ENCODE peak calls at places on chromosomes 7 and 10, in nine cellular contexts. G, F, Z, C, E, D, T, Q and I are unnamed samples. For H3K27me3 and H3K4me1, the result is how much of the 10 kb centered on the place peaks cover.

GRCh38 chr10:13221572-13221971 is 12.6 kb downstream of the UCMA start:
- DNase-seq in D (no peak), Z (no peak), Q (no peak), F (peak), T (no peak), G (no peak), C (no peak), E (no peak), I (no peak)

GRCh38 chr7:106811472-106811871 is 53.6 kb upstream of the PIK3CG start:
- DNase-seq in D (no peak), E (no peak), Q (no peak), T (no peak), G (no peak), F (no peak), Z (no peak), C (no peak), I (no peak)

GRCh38 chr7:1691601-1692499 is 21.8 kb downstream of the ELFN1 start:
- DNase-seq in G (no peak), E (peak), Q (peak), T (peak), Z (peak), F (peak), C (peak), D (no peak), I (no peak)

GRCh38 chr7:22110227-22110839 is 164.6 kb upstream of the CDCA7L start:
- DNase-seq in G (peak), F (peak), C (peak), Q (peak), E (peak), T (peak), D (peak), Z (no peak), I (peak)

GRCh38 chr10:61301560-61301959 is 151.6 kb downstream of the TMEM26 start:
- DNase-seq in F (no peak), E (no peak), T (no peak), C (no peak), G (no peak), Z (no peak), D (no peak), Q (no peak), I (peak)

GRCh38 chr7:1922071-1922869 is 252.2 kb downstream of the ELFN1 start:
- DNase-seq in G (no peak), F (no peak), Q (no peak), T (no peak), E (peak), D (no peak), Z (peak), C (no peak), I (peak)

GRCh38 chr10:91432175-91432574 is 22.0 kb downstream of the HECTD2 start:
- DNase-seq in C (no peak), F (no peak), E (no peak), G (no peak), D (no peak), T (no peak), Q (no peak), Z (no peak), I (no peak)

GRCh38 chr7:25117226-25118047 is 7.6 kb downstream of the CYCS start:
- DNase-seq in Q (no peak), T (no peak), Z (no peak), G (peak), F (no peak), C (no peak), D (no peak), E (no peak), I (no peak)

GRCh38 chr10:106930751-106931150 is 233.8 kb downstream of the SORCS1 start:
- DNase-seq in D (no peak), E (no peak), Z (no peak), T (no peak), F (no peak), Q (no peak), G (no peak), C (no peak), I (no peak)

GRCh38 chr10:78899996-78900714 is 168.6 kb upstream of the ZMIZ1 start:
- DNase-seq in E (peak), F (peak), C (peak), D (peak), Q (no peak), Z (peak), G (no peak), T (peak), I (peak)

GRCh38 chr7:47381132-47381495 is 200.8 kb downstream of the TNS3 start:
- DNase-seq in C (no peak), Z (no peak), E (no peak), T (no peak), G (no peak), F (peak), Q (no peak), D (no peak), I (no peak)

GRCh38 chr7:40220421-40220911 is 85.7 kb downstream of the SUGCT start:
- DNase-seq in T (no peak), F (no peak), G (no peak), D (no peak), Z (no peak), C (no peak), E (no peak), Q (no peak), I (peak)

GRCh38 chr7:99407849-99408346 is 499 bp downstream of the PDAP1 start:
- DNase-seq in T (peak), D (no peak), Q (peak), F (peak), G (peak), E (peak), C (peak), Z (peak), I (peak)

GRCh38 chr7:17462059-17462695 is 163.7 kb downstream of the AHR start:
- DNase-seq in D (no peak), T (no peak), Q (no peak), F (no peak), C (no peak), G (no peak), Z (no peak), E (no peak), I (peak)

GRCh38 chr7:98998821-98999725 is 120.7 kb downstream of the TRRAP start:
- DNase-seq in Q (peak), Z (no peak), G (no peak), E (no peak), D (peak), C (no peak), T (peak), F (peak), I (no peak)

GRCh38 chr10:338176-339037 is 203.2 kb downstream of the ZMYND11 start:
- DNase-seq in G (no peak), E (no peak), D (no peak), T (no peak), Z (peak), Q (no peak), C (no peak), F (peak), I (no peak)

GRCh38 chr7:102036958-102037357 is 219.5 kb downstream of the CUX1 start:
- DNase-seq in D (no peak), G (no peak), F (peak), Z (no peak), T (no peak), E (no peak), C (no peak), Q (no peak), I (no peak)

GRCh38 chr10:101287922-101288638 is 58.8 kb upstream of the LBX1 start:
- DNase-seq in D (no peak), T (no peak), G (no peak), Z (no peak), C (no peak), F (no peak), Q (no peak), E (no peak), I (no peak)

GRCh38 chr7:91976743-91977142 is 36.1 kb downstream of the AKAP9 start:
- DNase-seq in G (no peak), Q (no peak), T (no peak), Z (no peak), E (no peak), D (no peak), C (no peak), F (no peak), I (no peak)

GRCh38 chr10:131847241-131847783 is 53.5 kb upstream of the PPP2R2D start:
- DNase-seq in F (peak), C (no peak), E (no peak), Z (peak), D (no peak), Q (no peak), G (no peak), T (peak), I (no peak)

GRCh38 chr7:158829021-158829341 is 328 bp downstream of the ESYT2 start:
- DNase-seq in Z (no peak), D (no peak), F (no peak), T (no peak), C (no peak), Q (peak), E (peak), G (no peak), I (peak)

GRCh38 chr7:132108553-132108952 is 467.7 kb downstream of the PLXNA4 start:
- DNase-seq in D (no peak), T (no peak), C (no peak), E (no peak), G (no peak), Z (no peak), F (no peak), Q (no peak), I (no peak)

GRCh38 chr7:144022169-144022568 is 22.0 kb downstream of the OR6B1 start:
- DNase-seq in F (no peak), D (no peak), G (no peak), Z (no peak), Q (no peak), T (no peak), E (no peak), C (no peak), I (no peak)

GRCh38 chr7:16817536-16817935 is 12.7 kb upstream of the AGR2 start:
- DNase-seq in F (no peak), Q (no peak), Z (no peak), G (no peak), E (no peak), T (no peak), C (no peak), D (no peak), I (peak)

GRCh38 chr7:126605553-126605952 is 647.2 kb downstream of the GRM8 start:
- DNase-seq in C (no peak), E (no peak), D (no peak), T (no peak), Q (no peak), Z (no peak), G (no peak), F (no peak), I (no peak)

GRCh38 chr10:13219685-13220670 is 14.2 kb downstream of the UCMA start:
- DNase-seq in F (peak), Q (no peak), T (no peak), E (no peak), C (no peak), Z (no peak), D (no peak), G (peak), I (peak)

GRCh38 chr10:118911361-118911760 is 118.2 kb upstream of the NANOS1 start:
- DNase-seq in Q (no peak), Z (no peak), D (no peak), F (no peak), G (no peak), C (no peak), E (no peak), T (no peak), I (peak)

GRCh38 chr10:91742189-91742588 is 56.0 kb upstream of the TNKS2 start:
- DNase-seq in F (no peak), C (no peak), Q (no peak), Z (no peak), G (no peak), T (no peak), D (no peak), E (no peak), I (peak)

GRCh38 chr7:101154693-101155102 is 422 bp downstream of the AP1S1 start:
- DNase-seq in T (no peak), Q (no peak), D (no peak), Z (no peak), E (no peak), G (peak), F (no peak), C (no peak), I (peak)

GRCh38 chr10:111600772-111601171 is 523.9 kb downstream of the ADRA2A start:
- DNase-seq in Z (no peak), T (peak), F (no peak), G (peak), D (no peak), E (peak), Q (no peak), C (peak), I (no peak)

GRCh38 chr10:8034666-8035640 is 19.5 kb upstream of the GATA3 start:
- DNase-seq in T (no peak), C (no peak), Q (no peak), F (no peak), G (no peak), Z (peak), E (peak), D (no peak), I (no peak)
- H3K27me3 ChIP-seq in T (half or more), C (half or more), Q (half or more), F (half or more), G (half or more), Z (under half), E (under half), D (half or more), I (half or more)

GRCh38 chr10:88110355-88110754 is 246.9 kb downstream of the PTEN start:
- DNase-seq in D (no peak), E (no peak), T (no peak), C (no peak), Z (no peak), F (no peak), G (no peak), Q (no peak), I (peak)

GRCh38 chr10:88108115-88108610 is 244.7 kb downstream of the PTEN start:
- DNase-seq in G (no peak), Z (no peak), F (no peak), C (no peak), E (peak), Q (no peak), T (no peak), D (no peak), I (no peak)

GRCh38 chr10:88106348-88106747 is 242.9 kb downstream of the PTEN start:
- DNase-seq in Z (no peak), G (no peak), Q (no peak), E (no peak), T (no peak), F (no peak), D (no peak), C (no peak), I (no peak)

GRCh38 chr10:88107296-88107695 is 243.9 kb downstream of the PTEN start:
- DNase-seq in Q (no peak), Z (no peak), F (no peak), E (no peak), T (no peak), D (no peak), G (no peak), C (no peak), I (no peak)

GRCh38 chr10:88107698-88108097 is 244.3 kb downstream of the PTEN start:
- DNase-seq in T (no peak), Z (no peak), E (no peak), Q (no peak), C (no peak), G (no peak), F (no peak), D (no peak), I (no peak)
- H3K4me3 ChIP-seq in T (no peak), Z (no peak), E (no peak), Q (no peak), C (no peak), G (no peak), F (no peak), D (no peak), I (no peak)

GRCh38 chr10:96342402-96342801 is 16.4 kb downstream of the OPALIN start:
- DNase-seq in G (no peak), Q (no peak), Z (no peak), D (no peak), T (no peak), E (no peak), F (no peak), C (no peak), I (no peak)
- H3K4me1 ChIP-seq in G (under half), Q (under half), Z (under half), D (under half), T (under half), E (under half), F (under half), C (under half), I (under half)

DNA sequence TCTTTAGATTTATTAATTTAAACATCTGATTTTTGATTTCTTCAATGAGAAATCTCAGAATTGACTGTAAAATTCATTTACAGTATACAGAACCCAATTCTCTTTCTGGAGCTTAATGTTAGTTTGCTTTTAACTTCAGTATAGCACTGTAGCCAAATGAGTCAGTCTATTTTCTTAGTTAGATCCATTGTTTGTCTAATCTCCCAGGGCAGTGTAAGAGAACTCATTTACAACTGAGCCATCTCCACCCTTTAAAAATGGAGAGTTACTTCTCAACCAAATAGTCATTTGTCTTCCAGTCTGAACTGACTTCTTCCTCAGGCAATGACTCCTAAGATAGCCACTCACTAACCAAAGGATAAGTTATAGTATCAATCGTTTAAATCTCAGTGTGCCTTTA is 3.0 kb upstream of the WNT2 start:
- DNase-seq in G (no peak), D (no peak), Q (no peak), E (no peak), T (no peak), F (no peak), C (no peak), Z (no peak), I (no peak)
- H3K27me3 ChIP-seq in G (under half), D (under half), Q (under half), E (under half), T (under half), F (under half), C (half or more), Z (under half), I (under half)

GRCh38 chr10:68600041-68600778 is 40.1 kb downstream of the TET1 start:
- DNase-seq in E (peak), Q (peak), Z (no peak), G (peak), F (peak), T (peak), D (peak), C (peak), I (peak)

GRCh38 chr10:68601490-68602265 is 41.5 kb downstream of the TET1 start:
- DNase-seq in Q (no peak), F (no peak), T (no peak), Z (no peak), C (no peak), E (no peak), D (no peak), G (no peak), I (no peak)

GRCh38 chr10:68599754-68600040 is 39.6 kb downstream of the TET1 start:
- DNase-seq in D (no peak), G (no peak), F (no peak), Z (no peak), T (no peak), E (no peak), C (no peak), Q (no peak), I (no peak)

GRCh38 chr10:68597407-68597806 is 37.3 kb downstream of the TET1 start:
- DNase-seq in F (no peak), Z (no peak), Q (no peak), C (no peak), G (no peak), T (no peak), E (no peak), D (no peak), I (no peak)

GRCh38 chr10:68598978-68599753 is 39.0 kb downstream of the TET1 start:
- DNase-seq in D (no peak), F (peak), G (peak), T (peak), E (peak), Z (peak), Q (no peak), C (peak), I (peak)
- H3K4me3 ChIP-seq in D (no peak), F (peak), G (no peak), T (peak), E (peak), Z (peak), Q (no peak), C (peak), I (peak)